ENCODE peak calls at places on chromosomes 1 and 21, in six cellular contexts. Z is IMR-90, S is H1, O is neuronal stem cell, C is H9, G is trophoblast cell. T is an unnamed sample.

GRCh38 chr1:203173566-203173965 is 2.1 kb downstream of the MYBPH start:
- DNase-seq in Z (no peak), C (no peak), S (no peak), O (no peak), G (no peak), T (no peak)

GRCh38 chr1:153611356-153611755 is 1.6 kb downstream of the S100A16 start:
- DNase-seq in S (no peak), C (no peak), Z (no peak), G (no peak), O (no peak), T (no peak)

GRCh38 chr1:20885121-20885520 is 98.0 kb upstream of the HP1BP3 start:
- DNase-seq in Z (peak), G (no peak), O (no peak), S (no peak), C (no peak), T (peak)

GRCh38 chr1:47629201-47629600 is 191.4 kb downstream of the FOXD2 start:
- DNase-seq in S (no peak), Z (no peak), C (no peak), O (no peak), G (no peak), T (no peak)

GRCh38 chr1:150765229-150765976 is at the start of gene CTSS:
- DNase-seq in Z (peak), G (no peak), O (no peak), S (no peak), C (no peak), T (peak)

GRCh38 chr1:110234691-110235090 is 24.6 kb downstream of the KCNC4 start:
- DNase-seq in O (no peak), C (no peak), S (no peak), Z (peak), G (no peak), T (no peak)

GRCh38 chr1:39132505-39133339 is 71.8 kb upstream of the MACF1 start:
- DNase-seq in O (peak), S (peak), Z (peak), C (peak), G (peak), T (peak)

GRCh38 chr1:201190005-201190404 is 619 bp upstream of the IGFN1 start:
- DNase-seq in G (no peak), S (no peak), O (no peak), C (no peak), Z (no peak), T (no peak)

GRCh38 chr1:160363010-160363409 is 3.9 kb upstream of the NHLH1 start:
- DNase-seq in C (no peak), S (no peak), O (no peak), Z (no peak), G (no peak), T (no peak)

GRCh38 chr1:157988002-157988401 is 5.4 kb upstream of the KIRREL1 start:
- DNase-seq in G (no peak), Z (no peak), S (no peak), O (no peak), C (no peak), T (no peak)

GRCh38 chr1:157982111-157982510 is 11.3 kb upstream of the KIRREL1 start:
- DNase-seq in S (no peak), O (no peak), G (no peak), C (no peak), Z (no peak), T (no peak)

GRCh38 chr1:157983787-157984186 is 9.7 kb upstream of the KIRREL1 start:
- DNase-seq in C (no peak), Z (no peak), O (no peak), S (no peak), G (no peak), T (no peak)

GRCh38 chr1:157984469-157984868 is 9.0 kb upstream of the KIRREL1 start:
- DNase-seq in Z (no peak), G (no peak), O (no peak), S (no peak), C (no peak), T (no peak)

DNA sequence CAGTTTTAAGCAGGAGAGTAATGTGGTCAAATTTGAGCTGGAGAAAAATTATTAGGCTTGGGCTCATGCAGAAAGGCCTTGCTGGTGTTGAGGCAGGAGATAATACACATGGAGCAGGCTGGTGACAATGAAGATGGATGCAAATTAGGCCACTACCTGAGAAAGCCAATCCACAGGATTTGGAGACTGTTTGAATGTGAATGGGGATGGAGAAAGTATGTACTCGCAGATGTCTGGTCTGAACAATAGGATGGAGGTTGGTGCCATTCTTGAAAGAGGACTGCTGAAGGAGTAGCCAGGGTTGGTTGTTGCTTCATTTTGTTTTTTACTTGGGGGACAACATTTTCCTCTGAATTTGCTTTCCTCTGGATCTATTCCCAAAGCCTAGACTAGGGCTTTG is 8.0 kb upstream of the KIRREL1 start:
- DNase-seq in S (no peak), Z (no peak), G (no peak), C (no peak), O (no peak), T (no peak)
- H2BK120ac ChIP-seq in S (no peak), Z (no peak), G (no peak), C (no peak), O (no peak), T (no peak)

DNA sequence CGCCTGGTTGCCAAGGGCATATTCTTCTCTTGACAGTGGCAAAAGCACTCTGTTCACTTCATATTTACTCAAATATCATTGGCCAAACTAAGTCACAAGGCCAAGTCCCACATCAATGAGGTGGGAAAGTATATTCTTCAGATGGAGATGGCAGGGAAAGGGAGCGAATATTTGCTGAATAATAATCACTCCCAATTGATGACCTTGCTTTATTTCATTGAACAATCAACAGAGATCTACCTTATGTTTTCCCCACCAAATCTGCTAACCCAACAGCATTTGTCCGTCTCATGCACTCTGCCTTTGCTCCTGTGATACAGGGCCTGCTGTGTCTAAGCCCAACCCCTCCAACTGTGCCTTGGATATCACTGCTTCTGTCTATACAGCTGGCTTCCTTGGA is 45.2 kb upstream of the PCP4 start:
- DNase-seq in Z (no peak), O (no peak), S (no peak), G (no peak), C (no peak), T (no peak)
- H2BK120ac ChIP-seq in Z (no peak), O (no peak), S (no peak), G (no peak), C (no peak), T (no peak)

DNA sequence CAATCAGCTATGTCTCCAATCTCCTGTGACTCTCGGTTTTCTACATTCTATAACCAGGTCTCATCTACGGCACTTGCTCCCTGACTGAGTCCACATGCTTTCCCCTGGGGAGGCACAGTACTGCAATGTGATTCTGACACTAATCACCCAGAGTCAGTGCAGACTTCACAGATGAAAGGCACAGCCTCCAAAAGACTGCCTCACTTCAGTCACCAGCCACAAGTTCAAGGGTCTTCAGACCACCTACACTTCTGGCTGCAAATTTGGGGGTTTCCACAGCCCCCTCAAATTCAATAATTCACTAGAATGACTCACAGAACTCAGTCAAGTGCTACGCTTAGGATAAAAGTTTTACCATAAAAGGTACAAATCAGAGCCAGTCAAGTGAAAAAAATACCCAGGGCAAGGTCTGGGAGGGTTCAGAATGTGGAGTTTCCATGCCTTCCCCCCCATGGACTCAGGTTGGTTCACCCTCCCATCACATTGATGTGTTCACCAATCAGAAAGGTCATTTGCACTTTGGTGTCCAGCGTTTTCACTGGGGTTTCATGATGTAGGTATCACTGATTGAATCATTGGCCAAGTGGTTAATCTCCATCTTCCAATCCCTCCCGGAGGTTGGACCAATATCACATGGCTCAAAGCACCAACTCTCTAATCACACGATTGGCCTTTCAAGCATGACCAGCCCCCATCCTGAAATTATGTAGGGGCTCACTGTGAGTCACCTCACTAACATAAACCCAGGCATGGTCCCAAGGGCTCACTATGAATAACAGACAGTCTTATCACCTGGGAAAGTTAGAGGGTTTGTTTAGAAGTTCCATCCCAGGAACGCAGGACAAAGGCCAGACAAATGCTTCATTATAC is 182.9 kb upstream of the CAMK1G start:
- DNase-seq in O (no peak), Z (peak), S (no peak), G (no peak), C (no peak), T (no peak)
- H2BK120ac ChIP-seq in O (no peak), Z (peak), S (peak), G (peak), C (no peak), T (no peak)

GRCh38 chr1:221230605-221231004 is 351.4 kb downstream of the HLX start:
- DNase-seq in C (no peak), G (no peak), Z (peak), O (no peak), S (no peak), T (peak)
- H2BK120ac ChIP-seq in C (no peak), G (no peak), Z (no peak), O (no peak), S (no peak), T (no peak)

GRCh38 chr21:41008971-41009370 is 159.0 kb upstream of the BACE2 start:
- DNase-seq in C (no peak), G (no peak), Z (no peak), S (no peak), O (no peak), T (no peak)
- H2BK120ac ChIP-seq in C (no peak), G (no peak), Z (no peak), S (no peak), O (no peak), T (no peak)

T was measured in mesenchymal stem cell.